ENCODE peak calls at places on chromosome 20, in nine cellular contexts. N is ACHN; L is EH; X is dorsolateral prefrontal cortex; C is epithelial cell of esophagus; M is iris pigment epithelial cell; Q is D341Med; H is astrocyte of the spinal cord; P is stimulated activated CD4-positive, alpha-beta T cell treated with anti-CD3 and anti-CD28 coated beads, Interleukin-4, amount 100 ng/mL, for 24 hours. J is an unnamed sample.

GRCh38 chr20:642398-643174 is 10.4 kb downstream of the SRXN1 start:
- DNase-seq in M (no peak), N (no peak), H (no peak), X (peak), Q (peak), P (no peak), L (no peak), C (no peak), J (no peak)

GRCh38 chr20:60063739-60064138 is 105.5 kb downstream of the CDH26 start:
- DNase-seq in N (no peak), H (no peak), Q (no peak), X (no peak), M (no peak), P (no peak), L (no peak), C (no peak), J (no peak)

GRCh38 chr20:24694727-24695528 is 225.5 kb downstream of the SYNDIG1 start:
- DNase-seq in Q (peak), N (no peak), H (no peak), P (no peak), M (no peak), C (no peak), L (peak), X (peak), J (no peak)

GRCh38 chr20:53594068-53595017 is 704 bp upstream of the ZNF217 start:
- DNase-seq in L (peak), M (peak), P (peak), C (peak), N (peak), H (peak), Q (peak), X (peak), J (peak)

GRCh38 chr20:5829241-5829809 is 79.1 kb downstream of the SHLD1 start:
- DNase-seq in H (no peak), C (no peak), N (no peak), L (no peak), X (no peak), Q (peak), P (no peak), M (no peak), J (no peak)

GRCh38 chr20:61529354-61529753 is 277.3 kb downstream of the CDH4 start:
- DNase-seq in C (peak), L (no peak), M (peak), N (no peak), H (no peak), Q (no peak), X (no peak), P (no peak), J (no peak)

GRCh38 chr20:60206259-60206658 is 248.0 kb downstream of the CDH26 start:
- DNase-seq in L (peak), H (peak), N (peak), X (no peak), C (peak), P (no peak), M (peak), Q (peak), J (peak)

GRCh38 chr20:23144856-23145255 is 58.7 kb upstream of the CD93 start:
- DNase-seq in M (no peak), N (no peak), H (no peak), X (no peak), P (no peak), Q (no peak), L (no peak), C (no peak), J (no peak)

GRCh38 chr20:47949230-47949629 is 163.9 kb upstream of the SULF2 start:
- DNase-seq in P (no peak), Q (no peak), X (no peak), C (peak), M (no peak), H (no peak), N (no peak), L (no peak), J (no peak)

GRCh38 chr20:31842471-31843157 is 2.8 kb downstream of the FOXS1 start:
- DNase-seq in M (peak), C (no peak), P (no peak), H (peak), N (peak), Q (no peak), L (peak), X (no peak), J (peak)

GRCh38 chr20:25699914-25700313 is 3.3 kb upstream of the ZNF337 start:
- DNase-seq in M (peak), N (no peak), X (no peak), C (peak), Q (no peak), L (no peak), H (peak), P (no peak), J (peak)

GRCh38 chr20:2596673-2597279 is 55.7 kb upstream of the NOP56 start:
- DNase-seq in L (peak), N (no peak), X (no peak), M (peak), P (no peak), Q (no peak), C (peak), H (peak), J (no peak)

GRCh38 chr20:10990625-10991382 is 317.0 kb upstream of the JAG1 start:
- DNase-seq in N (no peak), M (no peak), P (no peak), X (no peak), L (no peak), Q (no peak), H (no peak), C (no peak), J (no peak)

GRCh38 chr20:14838663-14839650 is 501.5 kb upstream of the FLRT3 start:
- DNase-seq in P (no peak), L (peak), C (no peak), M (no peak), X (no peak), N (no peak), H (peak), Q (no peak), J (no peak)

GRCh38 chr20:21702553-21703467 is 2.7 kb upstream of the PAX1 start:
- DNase-seq in H (peak), P (peak), N (peak), L (no peak), C (no peak), M (peak), X (peak), Q (peak), J (no peak)

GRCh38 chr20:63969851-63970713 is at the start of gene ZNF512B:
- DNase-seq in N (peak), Q (peak), P (peak), M (no peak), L (peak), H (peak), C (peak), X (no peak), J (peak)

GRCh38 chr20:40689100-40689942 is at the start of gene MAFB:
- DNase-seq in C (peak), N (peak), L (peak), P (peak), M (peak), Q (peak), X (peak), H (peak), J (peak)

GRCh38 chr20:12023169-12023795 is 105.6 kb downstream of the BTBD3 start:
- DNase-seq in H (no peak), L (no peak), N (no peak), X (no peak), P (no peak), C (no peak), Q (no peak), M (no peak), J (no peak)

GRCh38 chr20:44733341-44734069 is 12.2 kb upstream of the KCNK15 start:
- DNase-seq in M (peak), P (peak), H (peak), N (peak), Q (peak), X (peak), C (peak), L (peak), J (peak)

GRCh38 chr20:64108731-64109389 is 1.5 kb upstream of the NPBWR2 start:
- DNase-seq in X (no peak), M (no peak), N (no peak), C (no peak), Q (no peak), H (no peak), P (peak), L (no peak), J (no peak)

GRCh38 chr20:38001173-38001875 is 31.9 kb downstream of the TTI1 start:
- DNase-seq in C (peak), L (peak), X (no peak), Q (no peak), H (peak), M (peak), P (peak), N (peak), J (no peak)

GRCh38 chr20:20407891-20408805 is 40.2 kb downstream of the INSM1 start:
- DNase-seq in P (no peak), Q (peak), N (no peak), L (peak), X (peak), C (no peak), M (peak), H (no peak), J (no peak)

GRCh38 chr20:5171074-5171789 is 44.4 kb downstream of the CDS2 start:
- DNase-seq in C (no peak), L (no peak), P (no peak), M (no peak), N (no peak), X (no peak), H (peak), Q (no peak), J (no peak)

GRCh38 chr20:57999465-58000111 is 228.9 kb downstream of the ANKRD60 start:
- DNase-seq in N (no peak), M (no peak), Q (no peak), L (no peak), P (no peak), H (no peak), C (no peak), X (no peak), J (no peak)

GRCh38 chr20:36094497-36094896 is 60.0 kb upstream of the EPB41L1 start:
- DNase-seq in X (no peak), H (no peak), C (no peak), Q (no peak), M (no peak), P (no peak), L (peak), N (no peak), J (no peak)

GRCh38 chr20:45952861-45953260 is 18.4 kb downstream of the PCIF1 start:
- DNase-seq in Q (peak), X (no peak), L (no peak), P (no peak), C (no peak), M (no peak), N (no peak), H (no peak), J (no peak)

GRCh38 chr20:9102456-9102855 is 33.6 kb downstream of the PLCB4 start:
- DNase-seq in P (no peak), L (no peak), C (no peak), N (no peak), H (no peak), X (no peak), Q (no peak), M (no peak), J (no peak)

GRCh38 chr20:46857061-46857831 is 37.4 kb upstream of the EYA2 start:
- DNase-seq in M (no peak), Q (no peak), H (no peak), X (no peak), L (no peak), N (no peak), C (no peak), P (no peak), J (no peak)

GRCh38 chr20:18414140-18414539 is 52.7 kb downstream of the DZANK1 start:
- DNase-seq in N (no peak), L (no peak), Q (no peak), P (no peak), C (no peak), M (no peak), H (no peak), X (no peak), J (no peak)

GRCh38 chr20:38260025-38260377 is 534 bp downstream of the KIAA1755 start:
- DNase-seq in M (no peak), Q (no peak), X (peak), C (no peak), P (no peak), L (peak), N (no peak), H (peak), J (no peak)

GRCh38 chr20:44065401-44066340 is 121.3 kb downstream of the JPH2 start:
- DNase-seq in H (no peak), L (no peak), P (no peak), N (no peak), X (peak), M (no peak), C (no peak), Q (no peak), J (no peak)

GRCh38 chr20:63028461-63028921 is 21.7 kb upstream of the BHLHE23 start:
- DNase-seq in H (no peak), Q (no peak), L (no peak), C (no peak), P (no peak), N (no peak), M (no peak), X (no peak), J (no peak)

GRCh38 chr20:891121-892080 is 24.7 kb downstream of the ANGPT4 start:
- DNase-seq in Q (no peak), L (no peak), C (no peak), H (no peak), P (no peak), N (peak), X (no peak), M (peak), J (peak)

GRCh38 chr20:25011831-25012241 is 19.3 kb upstream of the APMAP start:
- DNase-seq in L (no peak), P (no peak), H (no peak), X (peak), N (no peak), M (no peak), C (no peak), Q (no peak), J (no peak)